ENCODE peak calls at places on chromosomes 3 and 15, in four cellular contexts. One of them, this sample, is unnamed.

GRCh38 chr3:160531311-160531710 is 34.1 kb downstream of the KPNA4 start:
- DNase-seq in AML-193: no peak
- DNase-seq in non-pigmented ciliary epithelial cell: no peak
- DNase-seq in choroid plexus epithelial cell: no peak
- DNase-seq in this sample: no peak

GRCh38 chr15:64695571-64695992 is 79.8 kb downstream of the RBPMS2 start:
- DNase-seq in choroid plexus epithelial cell: no peak
- DNase-seq in AML-193: peak; percentile 65
- DNase-seq in non-pigmented ciliary epithelial cell: no peak
- DNase-seq in this sample: no peak

GRCh38 chr3:195068045-195068444 is 202.9 kb downstream of the XXYLT1 start:
- DNase-seq in choroid plexus epithelial cell: peak; percentile 48
- DNase-seq in AML-193: no peak
- DNase-seq in non-pigmented ciliary epithelial cell: no peak
- DNase-seq in this sample: no peak

GRCh38 chr15:34038023-34038403 is 991 bp downstream of the AVEN start:
- DNase-seq in AML-193: peak; percentile 24
- DNase-seq in choroid plexus epithelial cell: no peak
- DNase-seq in non-pigmented ciliary epithelial cell: no peak
- DNase-seq in this sample: no peak

GRCh38 chr15:57559875-57560274 is 31.8 kb upstream of the MYZAP start:
- DNase-seq in non-pigmented ciliary epithelial cell: no peak
- DNase-seq in AML-193: peak; percentile 11
- DNase-seq in choroid plexus epithelial cell: peak; percentile 48
- DNase-seq in this sample: peak; percentile 45

GRCh38 chr15:74053941-74054529 is 28.3 kb downstream of the GOLGA6A start:
- DNase-seq in choroid plexus epithelial cell: peak; percentile 72
- DNase-seq in AML-193: peak; percentile 36
- DNase-seq in non-pigmented ciliary epithelial cell: no peak
- DNase-seq in this sample: no peak

GRCh38 chr3:40211579-40211978 is 97.9 kb upstream of the EIF1B start:
- DNase-seq in AML-193: no peak
- DNase-seq in non-pigmented ciliary epithelial cell: no peak
- DNase-seq in choroid plexus epithelial cell: peak; percentile 14
- DNase-seq in this sample: no peak

GRCh38 chr3:98914210-98915080 is 12.9 kb upstream of the DCBLD2 start:
- DNase-seq in non-pigmented ciliary epithelial cell: no peak
- DNase-seq in AML-193: no peak
- DNase-seq in choroid plexus epithelial cell: peak; percentile 65
- DNase-seq in this sample: no peak

This sample was measured in Panc1.